ENCODE peak calls at places on chromosomes 6 and 20, in four cellular contexts. U, H, D and P are unnamed samples.

GRCh38 chr20:45080867-45081616 is 19.9 kb downstream of the KCNS1 start:
- DNase-seq in H (peak), D (no peak), U (no peak), P (no peak)

GRCh38 chr6:122246906-122247658 is 152.4 kb upstream of the HSF2 start:
- DNase-seq in U (no peak), D (no peak), H (no peak), P (no peak)

GRCh38 chr20:62830251-62830650 is 13.4 kb downstream of the COL9A3 start:
- DNase-seq in U (no peak), H (peak), D (no peak), P (no peak)

GRCh38 chr20:40108321-40108720 is 580.7 kb downstream of the MAFB start:
- DNase-seq in D (no peak), U (no peak), H (no peak), P (no peak)

GRCh38 chr6:46990031-46990644 is 52.0 kb downstream of the ADGRF1 start:
- DNase-seq in D (no peak), U (no peak), H (peak), P (no peak)

GRCh38 chr6:8180327-8181161 is 78.2 kb upstream of the EEF1E1 start:
- DNase-seq in H (no peak), D (no peak), U (no peak), P (peak)

GRCh38 chr20:59645761-59646171 is 41.4 kb downstream of the PHACTR3 start:
- DNase-seq in H (no peak), U (no peak), D (no peak), P (no peak)

GRCh38 chr6:148441454-148441911 is 98.8 kb downstream of the SASH1 start:
- DNase-seq in D (no peak), H (no peak), U (no peak), P (no peak)

GRCh38 chr20:57901526-57901925 is 191.7 kb upstream of the PMEPA1 start:
- DNase-seq in U (no peak), D (no peak), H (no peak), P (no peak)

GRCh38 chr20:56429496-56429895 is 17.4 kb downstream of the CASS4 start:
- DNase-seq in D (no peak), H (no peak), U (no peak), P (no peak)

GRCh38 chr20:49765413-49765736 is 47.3 kb upstream of the SLC9A8 start:
- DNase-seq in H (no peak), U (no peak), D (no peak), P (no peak)

GRCh38 chr20:5364136-5364821 is 47.5 kb upstream of the PROKR2 start:
- DNase-seq in U (no peak), D (no peak), H (no peak), P (no peak)

GRCh38 chr20:9323622-9324021 is 190.8 kb upstream of the LAMP5 start:
- DNase-seq in U (no peak), D (no peak), H (peak), P (peak)

GRCh38 chr20:20621191-20621590 is 91.3 kb downstream of the RALGAPA2 start:
- DNase-seq in U (no peak), D (no peak), H (no peak), P (no peak)

GRCh38 chr20:44182863-44183262 is 4.1 kb downstream of the JPH2 start:
- DNase-seq in D (no peak), U (no peak), H (no peak), P (no peak)

GRCh38 chr20:2137552-2138201 is 36.0 kb downstream of the STK35 start:
- DNase-seq in U (no peak), D (no peak), H (no peak), P (no peak)

GRCh38 chr6:108002365-108003221 is 44.6 kb upstream of the SEC63 start:
- DNase-seq in H (no peak), D (no peak), U (peak), P (no peak)

GRCh38 chr6:16544006-16544405 is 217.3 kb downstream of the ATXN1 start:
- DNase-seq in U (no peak), H (peak), D (no peak), P (no peak)

GRCh38 chr6:33589723-33590530 is 9.9 kb upstream of the BAK1 start:
- DNase-seq in U (no peak), H (peak), D (peak), P (no peak)

GRCh38 chr20:9112541-9113515 is 43.9 kb downstream of the PLCB4 start:
- DNase-seq in U (no peak), H (no peak), D (no peak), P (no peak)

GRCh38 chr20:17935186-17935585 is 33.4 kb downstream of the SNX5 start:
- DNase-seq in D (no peak), U (no peak), H (no peak), P (no peak)

GRCh38 chr20:7152071-7152470 is 384.6 kb downstream of the BMP2 start:
- DNase-seq in D (no peak), H (no peak), U (no peak), P (no peak)

GRCh38 chr6:89999154-89999553 is 104.9 kb downstream of the GJA10 start:
- DNase-seq in D (no peak), U (no peak), H (no peak), P (no peak)